ENCODE peak calls at places on chromosomes 2 and 18, in five cellular contexts. One of them, this sample, is unnamed.

GRCh38 chr2:189233527-189233926 is 54.0 kb upstream of the COL5A2 start:
- DNase-seq in right atrium auricular region: no peak
- DNase-seq in astrocyte: no peak
- DNase-seq in tibial artery: no peak
- DNase-seq in astrocyte of the spinal cord: no peak
- DNase-seq in this sample: peak; percentile 82

GRCh38 chr2:139556789-139557188 is 776.6 kb upstream of the NXPH2 start:
- DNase-seq in right atrium auricular region: no peak
- DNase-seq in astrocyte: no peak
- DNase-seq in tibial artery: no peak
- DNase-seq in astrocyte of the spinal cord: no peak
- DNase-seq in this sample: no peak

GRCh38 chr2:161427413-161428239 is 11.5 kb downstream of the TBR1 start:
- DNase-seq in right atrium auricular region: no peak
- DNase-seq in astrocyte: no peak
- DNase-seq in tibial artery: no peak
- DNase-seq in astrocyte of the spinal cord: peak; percentile 13
- DNase-seq in this sample: peak; percentile 20

GRCh38 chr2:43270930-43271615 is 44.7 kb upstream of the ZFP36L2 start:
- DNase-seq in right atrium auricular region: no peak
- DNase-seq in astrocyte: no peak
- DNase-seq in tibial artery: peak; percentile 63
- DNase-seq in astrocyte of the spinal cord: no peak
- DNase-seq in this sample: peak; percentile 52

GRCh38 chr2:34096552-34097171 is 497.6 kb upstream of the FAM98A start:
- DNase-seq in right atrium auricular region: no peak
- DNase-seq in astrocyte: peak; percentile 25
- DNase-seq in tibial artery: no peak
- DNase-seq in astrocyte of the spinal cord: peak; percentile 75
- DNase-seq in this sample: peak; percentile 67

GRCh38 chr2:85160946-85161625 is 27.9 kb downstream of the TCF7L1 start:
- DNase-seq in right atrium auricular region: no peak
- DNase-seq in astrocyte: no peak
- DNase-seq in tibial artery: no peak
- DNase-seq in astrocyte of the spinal cord: no peak
- DNase-seq in this sample: no peak

GRCh38 chr2:113699048-113699447 is 57.4 kb downstream of the SLC35F5 start:
- DNase-seq in right atrium auricular region: no peak
- DNase-seq in astrocyte: no peak
- DNase-seq in tibial artery: no peak
- DNase-seq in astrocyte of the spinal cord: no peak
- DNase-seq in this sample: no peak

GRCh38 chr2:160375802-160376469 is 117.7 kb downstream of the RBMS1 start:
- DNase-seq in right atrium auricular region: no peak
- DNase-seq in astrocyte: peak; percentile 69
- DNase-seq in tibial artery: no peak
- DNase-seq in astrocyte of the spinal cord: peak; percentile 59
- DNase-seq in this sample: peak; percentile 77

GRCh38 chr2:7572460-7572859 is 655.2 kb downstream of the RNF144A start:
- DNase-seq in right atrium auricular region: no peak
- DNase-seq in astrocyte: no peak
- DNase-seq in tibial artery: no peak
- DNase-seq in astrocyte of the spinal cord: no peak
- DNase-seq in this sample: no peak

GRCh38 chr2:237511885-237512405 is 24.9 kb downstream of the MLPH start:
- DNase-seq in right atrium auricular region: no peak
- DNase-seq in astrocyte: no peak
- DNase-seq in tibial artery: no peak
- DNase-seq in astrocyte of the spinal cord: no peak
- DNase-seq in this sample: no peak

GRCh38 chr2:25161055-25161781 is 7.2 kb downstream of the POMC start:
- DNase-seq in right atrium auricular region: no peak
- DNase-seq in astrocyte: peak; percentile 10
- DNase-seq in tibial artery: peak; percentile 76
- DNase-seq in astrocyte of the spinal cord: no peak
- DNase-seq in this sample: peak; percentile 57

GRCh38 chr2:236855176-236855865 is 230.4 kb upstream of the COPS8 start:
- DNase-seq in right atrium auricular region: no peak
- DNase-seq in astrocyte: no peak
- DNase-seq in tibial artery: peak; percentile 38
- DNase-seq in astrocyte of the spinal cord: no peak
- DNase-seq in this sample: no peak

GRCh38 chr2:131029812-131030211 is 63.4 kb downstream of the FAM168B start:
- DNase-seq in right atrium auricular region: peak; percentile 47
- DNase-seq in astrocyte: no peak
- DNase-seq in tibial artery: no peak
- DNase-seq in astrocyte of the spinal cord: no peak
- DNase-seq in this sample: no peak

GRCh38 chr2:235008584-235009044 is 56.8 kb downstream of the SH3BP4 start:
- DNase-seq in right atrium auricular region: no peak
- DNase-seq in astrocyte: no peak
- DNase-seq in tibial artery: no peak
- DNase-seq in astrocyte of the spinal cord: no peak
- DNase-seq in this sample: no peak

GRCh38 chr2:140274891-140275290 is 1494.7 kb upstream of the NXPH2 start:
- DNase-seq in right atrium auricular region: no peak
- DNase-seq in astrocyte: no peak
- DNase-seq in tibial artery: no peak
- DNase-seq in astrocyte of the spinal cord: no peak
- DNase-seq in this sample: no peak

GRCh38 chr2:31946838-31947237 is 64.0 kb downstream of the MEMO1 start:
- DNase-seq in right atrium auricular region: no peak
- DNase-seq in astrocyte: no peak
- DNase-seq in tibial artery: no peak
- DNase-seq in astrocyte of the spinal cord: no peak
- DNase-seq in this sample: no peak

GRCh38 chr2:219650426-219651248 is 23.2 kb downstream of the SLC4A3 start:
- DNase-seq in right atrium auricular region: peak; percentile 36
- DNase-seq in astrocyte: no peak
- DNase-seq in tibial artery: no peak
- DNase-seq in astrocyte of the spinal cord: no peak
- DNase-seq in this sample: no peak

GRCh38 chr2:191051825-191052778 is 38.1 kb upstream of the STAT1 start:
- DNase-seq in right atrium auricular region: no peak
- DNase-seq in astrocyte: peak; percentile 40
- DNase-seq in tibial artery: no peak
- DNase-seq in astrocyte of the spinal cord: peak; percentile 71
- DNase-seq in this sample: peak; percentile 79

GRCh38 chr2:204625135-204625534 is 79.9 kb downstream of the PARD3B start:
- DNase-seq in right atrium auricular region: no peak
- DNase-seq in astrocyte: peak; percentile 13
- DNase-seq in tibial artery: no peak
- DNase-seq in astrocyte of the spinal cord: no peak
- DNase-seq in this sample: peak; percentile 5

GRCh38 chr2:174336403-174337336 is 1.9 kb downstream of the SP9 start:
- DNase-seq in right atrium auricular region: no peak
- DNase-seq in astrocyte: no peak
- DNase-seq in tibial artery: no peak
- DNase-seq in astrocyte of the spinal cord: no peak
- DNase-seq in this sample: no peak

GRCh38 chr2:239065537-239065936 is 217.7 kb downstream of the TWIST2 start:
- DNase-seq in right atrium auricular region: no peak
- DNase-seq in astrocyte: no peak
- DNase-seq in tibial artery: no peak
- DNase-seq in astrocyte of the spinal cord: no peak
- DNase-seq in this sample: no peak

GRCh38 chr2:55047677-55048299 is 2.5 kb downstream of the RTN4 start:
- DNase-seq in right atrium auricular region: no peak
- DNase-seq in astrocyte: peak; percentile 20
- DNase-seq in tibial artery: no peak
- DNase-seq in astrocyte of the spinal cord: peak; percentile 39
- DNase-seq in this sample: peak; percentile 53

GRCh38 chr18:7521226-7521856 is 45.8 kb upstream of the PTPRM start:
- DNase-seq in right atrium auricular region: no peak
- DNase-seq in astrocyte: no peak
- DNase-seq in tibial artery: no peak
- DNase-seq in astrocyte of the spinal cord: no peak
- DNase-seq in this sample: no peak

GRCh38 chr2:85420743-85421705 is 2.5 kb downstream of the SH2D6 start:
- DNase-seq in right atrium auricular region: peak; percentile 91
- DNase-seq in astrocyte: peak; percentile 67
- DNase-seq in tibial artery: peak; percentile 91
- DNase-seq in astrocyte of the spinal cord: peak; percentile 84
- DNase-seq in this sample: peak; percentile 77

GRCh38 chr2:174949988-174950687 is 55.0 kb downstream of the CHN1 start:
- DNase-seq in right atrium auricular region: no peak
- DNase-seq in astrocyte: no peak
- DNase-seq in tibial artery: no peak
- DNase-seq in astrocyte of the spinal cord: no peak
- DNase-seq in this sample: no peak

GRCh38 chr2:154580767-154581166 is 117.7 kb upstream of the KCNJ3 start:
- DNase-seq in right atrium auricular region: no peak
- DNase-seq in astrocyte: no peak
- DNase-seq in tibial artery: no peak
- DNase-seq in astrocyte of the spinal cord: no peak
- DNase-seq in this sample: no peak

GRCh38 chr2:62195421-62196277 is at the start of gene B3GNT2:
- DNase-seq in right atrium auricular region: peak; percentile 74
- DNase-seq in astrocyte: peak; percentile 42
- DNase-seq in tibial artery: peak; percentile 88
- DNase-seq in astrocyte of the spinal cord: peak; percentile 64
- DNase-seq in this sample: peak; percentile 57

GRCh38 chr2:120547662-120548061 is 188.0 kb upstream of the GLI2 start:
- DNase-seq in right atrium auricular region: no peak
- DNase-seq in astrocyte: no peak
- DNase-seq in tibial artery: no peak
- DNase-seq in astrocyte of the spinal cord: no peak
- DNase-seq in this sample: no peak

GRCh38 chr2:120544522-120544921 is 191.1 kb upstream of the GLI2 start:
- DNase-seq in right atrium auricular region: no peak
- DNase-seq in astrocyte: no peak
- DNase-seq in tibial artery: no peak
- DNase-seq in astrocyte of the spinal cord: no peak
- DNase-seq in this sample: no peak

GRCh38 chr2:120545521-120546076 is 190.1 kb upstream of the GLI2 start:
- DNase-seq in right atrium auricular region: no peak
- DNase-seq in astrocyte: peak; percentile 39
- DNase-seq in tibial artery: no peak
- DNase-seq in astrocyte of the spinal cord: no peak
- DNase-seq in this sample: peak; percentile 35

GRCh38 chr2:120546865-120547390 is 188.7 kb upstream of the GLI2 start:
- DNase-seq in right atrium auricular region: no peak
- DNase-seq in astrocyte: no peak
- DNase-seq in tibial artery: no peak
- DNase-seq in astrocyte of the spinal cord: no peak
- DNase-seq in this sample: no peak

DNA sequence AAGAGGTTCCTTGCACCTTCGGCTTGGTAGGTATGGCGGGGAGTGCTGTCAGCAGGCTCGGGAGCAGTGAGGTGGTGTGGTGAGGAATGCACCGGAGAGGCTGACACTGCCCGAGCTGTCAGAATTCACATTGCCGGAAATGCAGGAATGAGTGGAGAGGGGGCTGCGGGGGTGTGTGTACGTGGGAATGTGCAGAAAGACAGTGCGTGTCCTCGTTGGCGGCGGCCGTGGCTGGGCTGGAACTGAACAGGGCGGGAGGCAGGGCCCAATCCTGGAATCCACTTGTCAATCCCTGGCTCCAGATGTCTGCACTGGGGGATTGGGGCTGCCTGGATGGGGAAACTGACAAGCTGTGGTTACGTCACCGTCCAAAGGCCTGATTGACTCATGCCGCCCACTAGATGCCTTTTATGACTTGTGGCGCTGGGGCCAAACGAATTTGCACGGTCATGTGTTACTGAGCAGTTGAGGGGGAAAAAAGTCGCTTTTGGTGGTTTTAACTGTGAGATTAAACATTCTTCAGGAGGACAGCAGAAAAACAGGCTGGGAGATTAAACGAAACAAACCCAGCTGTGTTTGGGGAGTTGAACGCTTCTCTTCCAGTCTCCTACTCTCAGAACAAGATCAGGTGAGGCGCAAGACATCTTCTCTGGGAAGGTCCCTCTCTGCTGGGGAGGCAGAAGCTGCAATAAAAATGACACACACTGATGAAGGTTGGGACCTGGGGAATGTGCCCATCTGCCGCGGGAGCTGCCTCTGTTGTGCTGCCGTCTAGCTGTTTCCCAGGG is 189.4 kb upstream of the GLI2 start:
- DNase-seq in right atrium auricular region: peak; percentile 90
- DNase-seq in astrocyte: peak; percentile 97
- DNase-seq in tibial artery: peak; percentile 94
- DNase-seq in astrocyte of the spinal cord: peak; percentile 79
- DNase-seq in this sample: peak; percentile 97
- H3K4me3 ChIP-seq in right atrium auricular region: no peak overlapping the region
- H3K4me3 ChIP-seq in astrocyte: peak overlapping the region; percentile 24
- H3K4me3 ChIP-seq in tibial artery: no peak overlapping the region
- H3K4me3 ChIP-seq in astrocyte of the spinal cord: no peak overlapping the region
- H3K4me3 ChIP-seq in this sample: peak overlapping the region; percentile 4

GRCh38 chr2:64767670-64768425 is 114.1 kb upstream of the SERTAD2 start:
- DNase-seq in right atrium auricular region: peak; percentile 93
- DNase-seq in astrocyte: peak; percentile 87
- DNase-seq in tibial artery: peak; percentile 94
- DNase-seq in astrocyte of the spinal cord: peak; percentile 92
- DNase-seq in this sample: peak; percentile 88
- TF ChIP-seq CTCF in right atrium auricular region: no peak
- TF ChIP-seq CTCF in astrocyte: no peak
- TF ChIP-seq CTCF in tibial artery: no peak
- TF ChIP-seq CTCF in astrocyte of the spinal cord: no peak
- TF ChIP-seq CTCF in this sample: no peak

DNA sequence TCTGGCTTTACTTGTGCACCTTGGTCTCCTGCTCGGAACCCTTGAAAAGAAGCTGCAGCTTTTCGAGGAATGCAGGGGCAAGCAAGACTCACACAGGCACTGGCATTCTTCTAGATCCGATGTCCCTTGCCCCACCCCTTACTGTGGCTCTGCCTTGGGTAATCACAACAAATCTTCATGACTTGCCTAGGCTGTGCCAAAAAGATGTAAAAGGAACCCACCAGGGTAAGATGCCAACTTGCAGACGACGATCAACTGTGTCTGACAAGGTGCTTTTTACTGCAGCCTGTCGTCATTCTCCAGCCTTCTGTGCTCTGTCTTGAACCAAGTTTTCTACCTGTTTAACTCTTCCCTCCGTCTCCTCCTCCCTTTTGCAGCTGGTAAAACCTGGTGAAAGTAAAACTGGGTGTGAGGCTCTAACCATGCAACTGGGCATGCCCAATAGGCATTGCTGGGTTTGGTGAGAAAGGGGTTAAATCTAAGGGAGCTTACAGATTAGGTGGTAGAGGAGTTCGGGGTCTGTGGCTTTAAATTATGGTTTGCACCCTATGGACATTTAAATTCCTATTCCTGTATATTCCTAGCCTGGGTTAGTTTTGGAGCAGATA is 920 bp upstream of the NRXN1 start:
- DNase-seq in right atrium auricular region: no peak
- DNase-seq in astrocyte: no peak
- DNase-seq in tibial artery: no peak
- DNase-seq in astrocyte of the spinal cord: no peak
- DNase-seq in this sample: no peak
- H3K4me3 ChIP-seq in right atrium auricular region: no peak overlapping the region
- H3K4me3 ChIP-seq in astrocyte: peak overlapping the region; percentile 29
- H3K4me3 ChIP-seq in tibial artery: no peak overlapping the region
- H3K4me3 ChIP-seq in astrocyte of the spinal cord: no peak overlapping the region
- H3K4me3 ChIP-seq in this sample: no peak overlapping the region

DNA sequence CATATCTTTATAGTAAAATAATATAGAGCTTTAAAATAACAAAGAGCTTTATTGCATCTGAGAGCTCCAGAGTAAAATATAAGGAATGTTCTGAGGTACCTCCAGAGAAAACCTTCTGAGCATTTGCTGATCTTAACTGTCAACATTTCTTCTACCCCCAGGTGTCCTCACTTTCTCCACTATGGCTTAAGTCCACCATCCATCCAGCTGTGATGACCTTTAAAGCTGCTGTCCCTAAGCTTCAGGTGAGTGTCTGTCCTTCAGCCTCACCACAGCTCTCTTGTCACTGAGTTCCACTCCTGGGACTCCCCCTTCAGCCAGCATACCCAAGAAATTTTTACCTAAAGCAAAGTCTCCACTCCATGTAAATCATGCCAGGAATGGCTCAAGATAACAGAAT is 137.9 kb downstream of the MYO5B start:
- DNase-seq in right atrium auricular region: no peak
- DNase-seq in astrocyte: no peak
- DNase-seq in tibial artery: no peak
- DNase-seq in astrocyte of the spinal cord: no peak
- DNase-seq in this sample: no peak
- TF ChIP-seq CTCF in right atrium auricular region: no peak
- TF ChIP-seq CTCF in astrocyte: no peak
- TF ChIP-seq CTCF in tibial artery: no peak
- TF ChIP-seq CTCF in astrocyte of the spinal cord: no peak
- TF ChIP-seq CTCF in this sample: no peak

This sample was measured in fibroblast of mammary gland.